ENCODE peak calls at places on chromosomes 13 and 19, in six cellular contexts. One of them, this sample, is unnamed.

GRCh38 chr13:52670726-52671125 is 18.1 kb downstream of the SUGT1 start:
- DNase-seq in IMR-90: no peak
- DNase-seq in A549: no peak
- DNase-seq in K562: no peak
- DNase-seq in HepG2: no peak
- DNase-seq in GM12878: no peak
- DNase-seq in this sample: no peak

GRCh38 chr19:42313096-42313839 is at the start of gene TMEM145:
- DNase-seq in IMR-90: peak
- DNase-seq in A549: peak
- DNase-seq in K562: peak
- DNase-seq in HepG2: no peak
- DNase-seq in GM12878: no peak
- DNase-seq in this sample: peak

GRCh38 chr19:46489445-46490272 is 6.0 kb downstream of the PNMA8B start:
- DNase-seq in IMR-90: peak
- DNase-seq in A549: no peak
- DNase-seq in K562: peak
- DNase-seq in HepG2: no peak
- DNase-seq in GM12878: no peak
- DNase-seq in this sample: no peak

GRCh38 chr19:44021221-44021620 is 4.0 kb upstream of the ZNF222 start:
- DNase-seq in IMR-90: no peak
- DNase-seq in A549: no peak
- DNase-seq in K562: no peak
- DNase-seq in HepG2: no peak
- DNase-seq in GM12878: no peak
- DNase-seq in this sample: no peak

GRCh38 chr13:76882431-76882830 is 3.8 kb downstream of the KCTD12 start:
- DNase-seq in IMR-90: no peak
- DNase-seq in A549: no peak
- DNase-seq in K562: no peak
- DNase-seq in HepG2: no peak
- DNase-seq in GM12878: no peak
- DNase-seq in this sample: no peak

GRCh38 chr13:51315658-51316057 is 23.8 kb upstream of the SERPINE3 start:
- DNase-seq in IMR-90: no peak
- DNase-seq in A549: no peak
- DNase-seq in K562: no peak
- DNase-seq in HepG2: no peak
- DNase-seq in GM12878: no peak
- DNase-seq in this sample: no peak

GRCh38 chr13:51785592-51786424 is 18.2 kb downstream of the DHRS12 start:
- DNase-seq in IMR-90: peak
- DNase-seq in A549: no peak
- DNase-seq in K562: peak
- DNase-seq in HepG2: no peak
- DNase-seq in GM12878: no peak
- DNase-seq in this sample: peak

GRCh38 chr13:30841161-30841560 is 64.9 kb upstream of the MEDAG start:
- DNase-seq in IMR-90: peak
- DNase-seq in A549: no peak
- DNase-seq in K562: no peak
- DNase-seq in HepG2: no peak
- DNase-seq in GM12878: no peak
- DNase-seq in this sample: no peak

GRCh38 chr13:27605610-27606200 is 14.6 kb downstream of the LNX2 start:
- DNase-seq in IMR-90: peak
- DNase-seq in A549: no peak
- DNase-seq in K562: no peak
- DNase-seq in HepG2: no peak
- DNase-seq in GM12878: no peak
- DNase-seq in this sample: no peak

GRCh38 chr19:3751236-3751635 is 10.3 kb downstream of the APBA3 start:
- DNase-seq in IMR-90: no peak
- DNase-seq in A549: no peak
- DNase-seq in K562: no peak
- DNase-seq in HepG2: no peak
- DNase-seq in GM12878: no peak
- DNase-seq in this sample: no peak

GRCh38 chr13:99425485-99426341 is 75.6 kb upstream of the TM9SF2 start:
- DNase-seq in IMR-90: no peak
- DNase-seq in A549: no peak
- DNase-seq in K562: no peak
- DNase-seq in HepG2: no peak
- DNase-seq in GM12878: peak
- DNase-seq in this sample: no peak

GRCh38 chr19:48935864-48936263 is 2.4 kb downstream of the DHDH start:
- DNase-seq in IMR-90: no peak
- DNase-seq in A549: no peak
- DNase-seq in K562: no peak
- DNase-seq in HepG2: no peak
- DNase-seq in GM12878: no peak
- DNase-seq in this sample: no peak

GRCh38 chr19:452829-453228 is 8.0 kb downstream of the SHC2 start:
- DNase-seq in IMR-90: no peak
- DNase-seq in A549: no peak
- DNase-seq in K562: no peak
- DNase-seq in HepG2: no peak
- DNase-seq in GM12878: no peak
- DNase-seq in this sample: no peak

GRCh38 chr13:48567521-48568331 is 34.8 kb upstream of the RCBTB2 start:
- DNase-seq in IMR-90: no peak
- DNase-seq in A549: no peak
- DNase-seq in K562: no peak
- DNase-seq in HepG2: peak
- DNase-seq in GM12878: no peak
- DNase-seq in this sample: no peak

GRCh38 chr13:40433577-40433976 is 232.9 kb downstream of the FOXO1 start:
- DNase-seq in IMR-90: no peak
- DNase-seq in A549: no peak
- DNase-seq in K562: no peak
- DNase-seq in HepG2: no peak
- DNase-seq in GM12878: no peak
- DNase-seq in this sample: no peak

GRCh38 chr19:18427080-18427751 is 8.0 kb downstream of the SSBP4 start:
- DNase-seq in IMR-90: no peak
- DNase-seq in A549: no peak
- DNase-seq in K562: no peak
- DNase-seq in HepG2: no peak
- DNase-seq in GM12878: no peak
- DNase-seq in this sample: no peak

GRCh38 chr13:44818428-44818827 is 170.8 kb downstream of the NUFIP1 start:
- DNase-seq in IMR-90: peak
- DNase-seq in A549: no peak
- DNase-seq in K562: peak
- DNase-seq in HepG2: peak
- DNase-seq in GM12878: no peak
- DNase-seq in this sample: peak

GRCh38 chr19:6743071-6743470 is 3.6 kb downstream of the TRIP10 start:
- DNase-seq in IMR-90: no peak
- DNase-seq in A549: no peak
- DNase-seq in K562: no peak
- DNase-seq in HepG2: no peak
- DNase-seq in GM12878: no peak
- DNase-seq in this sample: no peak

GRCh38 chr19:6738726-6739389 is 622 bp upstream of the TRIP10 start:
- DNase-seq in IMR-90: peak
- DNase-seq in A549: no peak
- DNase-seq in K562: no peak
- DNase-seq in HepG2: no peak
- DNase-seq in GM12878: no peak
- DNase-seq in this sample: no peak

GRCh38 chr19:6739884-6740588 is 556 bp downstream of the TRIP10 start:
- DNase-seq in IMR-90: no peak
- DNase-seq in A549: peak
- DNase-seq in K562: peak
- DNase-seq in HepG2: no peak
- DNase-seq in GM12878: no peak
- DNase-seq in this sample: no peak

GRCh38 chr19:6739390-6739883 is at the start of gene TRIP10:
- DNase-seq in IMR-90: peak
- DNase-seq in A549: peak
- DNase-seq in K562: peak
- DNase-seq in HepG2: peak
- DNase-seq in GM12878: no peak
- DNase-seq in this sample: peak

DNA sequence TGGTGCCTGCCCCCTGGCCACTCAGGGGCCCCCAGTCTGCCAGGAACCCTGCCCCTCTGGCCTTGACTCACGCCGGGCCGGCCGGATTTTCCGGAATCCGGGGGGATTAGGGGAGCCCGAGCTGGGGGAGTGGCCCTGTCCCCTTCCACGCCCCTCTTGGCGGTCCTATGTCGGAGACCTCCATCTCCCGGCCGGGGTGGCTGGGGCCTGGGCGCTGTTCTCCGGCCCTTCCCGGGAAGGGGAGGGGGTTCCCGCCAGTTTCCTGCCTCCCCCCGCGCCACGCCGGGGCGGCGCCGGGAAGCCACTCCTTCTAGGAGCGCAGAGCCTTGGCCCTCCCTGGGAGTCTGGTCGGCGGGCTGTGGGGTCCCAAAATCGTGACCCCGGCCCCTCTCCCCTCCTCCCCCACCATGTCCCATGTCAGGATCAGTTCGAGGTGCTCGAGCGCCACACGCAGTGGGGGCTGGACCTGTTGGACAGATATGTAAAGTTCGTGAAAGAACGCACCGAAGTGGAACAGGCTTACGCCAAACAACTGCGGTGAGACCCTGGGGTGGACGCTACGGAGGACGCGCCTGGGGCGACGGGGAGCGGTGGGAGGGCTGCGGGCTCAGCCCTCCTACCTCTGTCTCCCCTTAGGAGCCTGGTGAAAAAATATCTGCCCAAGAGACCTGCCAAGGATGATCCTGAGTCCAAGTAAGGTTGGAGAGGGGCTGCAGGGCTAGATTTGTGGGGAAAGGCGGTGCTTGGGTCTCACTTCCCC is 1.3 kb downstream of the TRIP10 start:
- DNase-seq in IMR-90: peak
- DNase-seq in A549: no peak
- DNase-seq in K562: peak
- DNase-seq in HepG2: no peak
- DNase-seq in GM12878: no peak
- DNase-seq in this sample: peak
- TF ChIP-seq BHLHE40 in IMR-90: no peak
- TF ChIP-seq BHLHE40 in A549: no peak
- TF ChIP-seq BHLHE40 in K562: no peak
- TF ChIP-seq BHLHE40 in HepG2: no peak
- TF ChIP-seq BHLHE40 in GM12878: no peak
- TF ChIP-seq BHLHE40 in this sample: no peak

GRCh38 chr19:34120846-34121639 is 51.3 kb upstream of the LSM14A start:
- DNase-seq in IMR-90: peak
- DNase-seq in A549: peak
- DNase-seq in K562: peak
- DNase-seq in HepG2: peak
- DNase-seq in GM12878: no peak
- DNase-seq in this sample: peak
- TF ChIP-seq BHLHE40 in IMR-90: no peak
- TF ChIP-seq BHLHE40 in A549: no peak
- TF ChIP-seq BHLHE40 in K562: no peak
- TF ChIP-seq BHLHE40 in HepG2: no peak
- TF ChIP-seq BHLHE40 in GM12878: no peak
- TF ChIP-seq BHLHE40 in this sample: no peak

DNA sequence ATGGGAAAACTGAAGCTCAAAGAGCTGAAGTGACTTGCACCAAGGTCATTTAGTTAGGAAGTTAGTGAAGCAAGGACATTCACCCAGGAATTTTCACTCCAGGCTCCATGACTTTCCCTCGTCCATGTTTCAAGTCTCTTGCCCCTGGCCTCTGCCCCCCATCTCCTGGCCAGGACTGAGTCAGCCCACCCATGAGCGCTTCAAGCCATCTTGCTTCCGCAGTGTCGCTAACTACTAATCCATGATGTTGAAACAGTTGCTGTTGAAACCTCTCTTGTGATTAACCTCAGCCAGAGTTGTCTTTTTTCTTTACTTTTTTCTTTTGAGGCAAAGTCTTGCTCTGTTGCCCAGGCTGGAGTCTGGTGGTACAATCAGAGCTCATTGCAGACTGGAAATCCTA is 29.7 kb upstream of the C1QTNF9 start:
- DNase-seq in IMR-90: no peak
- DNase-seq in A549: no peak
- DNase-seq in K562: no peak
- DNase-seq in HepG2: no peak
- DNase-seq in GM12878: no peak
- DNase-seq in this sample: no peak
- TF ChIP-seq BHLHE40 in IMR-90: no peak
- TF ChIP-seq BHLHE40 in A549: no peak
- TF ChIP-seq BHLHE40 in K562: no peak
- TF ChIP-seq BHLHE40 in HepG2: no peak
- TF ChIP-seq BHLHE40 in GM12878: no peak
- TF ChIP-seq BHLHE40 in this sample: no peak

DNA sequence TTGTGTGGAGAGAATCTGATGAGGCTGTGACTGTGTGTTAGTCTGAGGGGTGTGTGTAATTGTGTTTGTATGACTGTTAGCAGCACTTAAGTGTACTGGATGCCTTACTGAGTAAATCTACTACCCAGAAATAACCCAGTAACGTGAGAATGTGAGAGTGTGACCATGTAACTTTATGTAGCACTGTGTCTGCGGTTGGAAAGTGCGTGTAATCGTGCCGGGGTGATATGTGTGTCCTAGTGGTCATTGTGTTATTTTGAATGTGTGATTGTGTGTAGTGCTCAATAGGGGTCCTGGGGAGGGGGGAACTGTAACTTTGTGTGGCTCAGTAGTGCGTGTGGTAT is 550 bp downstream of the ZNF383 start:
- DNase-seq in IMR-90: peak
- DNase-seq in A549: no peak
- DNase-seq in K562: no peak
- DNase-seq in HepG2: no peak
- DNase-seq in GM12878: peak
- DNase-seq in this sample: no peak
- TF ChIP-seq BHLHE40 in IMR-90: peak
- TF ChIP-seq BHLHE40 in A549: no peak
- TF ChIP-seq BHLHE40 in K562: no peak
- TF ChIP-seq BHLHE40 in HepG2: no peak
- TF ChIP-seq BHLHE40 in GM12878: peak
- TF ChIP-seq BHLHE40 in this sample: no peak

GRCh38 chr13:94494021-94494420 is 14.5 kb upstream of the DCT start:
- DNase-seq in IMR-90: no peak
- DNase-seq in A549: no peak
- DNase-seq in K562: no peak
- DNase-seq in HepG2: no peak
- DNase-seq in GM12878: no peak
- DNase-seq in this sample: no peak

DNA sequence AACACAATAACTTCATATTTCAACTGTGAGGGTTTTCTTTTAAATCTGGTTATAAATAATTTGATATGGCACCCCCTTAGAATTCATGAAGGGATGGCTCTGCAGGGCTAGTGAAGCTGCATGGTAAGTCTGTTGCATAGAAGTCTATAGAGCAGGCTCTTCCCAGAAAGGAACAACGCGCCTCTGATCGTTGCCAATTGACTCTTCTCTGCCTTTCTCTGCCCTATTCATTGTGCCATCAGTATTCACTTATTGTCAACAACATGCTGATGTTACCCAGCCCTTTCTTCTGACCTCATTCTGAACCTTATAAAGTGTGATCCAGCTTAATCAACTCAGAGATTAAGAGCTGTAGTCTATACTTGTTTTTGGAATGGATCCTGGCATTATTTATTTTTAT is 16.3 kb upstream of the DCT start:
- DNase-seq in IMR-90: no peak
- DNase-seq in A549: no peak
- DNase-seq in K562: no peak
- DNase-seq in HepG2: no peak
- DNase-seq in GM12878: no peak
- DNase-seq in this sample: no peak
- TF ChIP-seq BHLHE40 in IMR-90: no peak
- TF ChIP-seq BHLHE40 in A549: no peak
- TF ChIP-seq BHLHE40 in K562: no peak
- TF ChIP-seq BHLHE40 in HepG2: no peak
- TF ChIP-seq BHLHE40 in GM12878: no peak
- TF ChIP-seq BHLHE40 in this sample: no peak